ENCODE peak calls at places on chromosomes 6 and 20, in four cellular contexts. X is H1, W is H9, I is IMR-90. Z is an unnamed sample.

GRCh38 chr6:28643017-28643740 is 117.5 kb downstream of the GPX5 start:
- DNase-seq in X (peak; percentile 70), W (peak; percentile 73), I (peak; percentile 78), Z (peak; percentile 97)

GRCh38 chr20:37293301-37293943 is 4.0 kb downstream of the MANBAL start:
- DNase-seq in X (no peak), W (no peak), I (no peak), Z (no peak)

GRCh38 chr6:49326337-49326736 is 136.7 kb downstream of the MMUT start:
- DNase-seq in X (no peak), W (no peak), I (peak; percentile 61), Z (no peak)

GRCh38 chr20:50919567-50919966 is 11.7 kb downstream of the ADNP start:
- DNase-seq in X (no peak), W (no peak), I (peak; percentile 84), Z (no peak)

GRCh38 chr20:15487030-15487429 is 1086.2 kb downstream of the KIF16B start:
- DNase-seq in X (no peak), W (no peak), I (no peak), Z (peak; percentile 95)

GRCh38 chr20:32040142-32040953 is 11.7 kb upstream of the HCK start:
- DNase-seq in X (no peak), W (no peak), I (no peak), Z (no peak)

GRCh38 chr6:24766685-24767462 is 7.9 kb upstream of the GMNN start:
- DNase-seq in X (no peak), W (no peak), I (peak; percentile 49), Z (no peak)

GRCh38 chr6:82144007-82144851 is 103.3 kb downstream of the IBTK start:
- DNase-seq in X (no peak), W (no peak), I (peak; percentile 98), Z (peak; percentile 6)

GRCh38 chr6:25404693-25405169 is 125.6 kb downstream of the CARMIL1 start:
- DNase-seq in X (no peak), W (no peak), I (no peak), Z (no peak)

GRCh38 chr20:6533828-6534388 is 233.6 kb upstream of the BMP2 start:
- DNase-seq in X (no peak), W (no peak), I (peak; percentile 88), Z (no peak)

GRCh38 chr20:63847374-63848002 is 13.8 kb upstream of the ABHD16B start:
- DNase-seq in X (no peak), W (peak; percentile 73), I (no peak), Z (peak; percentile 72)

GRCh38 chr6:43297644-43298564 is at the start of gene SLC22A7:
- DNase-seq in X (no peak), W (no peak), I (no peak), Z (no peak)

GRCh38 chr6:5997420-5998093 is 9.2 kb downstream of the NRN1 start:
- DNase-seq in X (no peak), W (peak; percentile 71), I (no peak), Z (peak; percentile 70)

GRCh38 chr20:58179432-58180099 is 48.9 kb downstream of the ANKRD60 start:
- DNase-seq in X (peak; percentile 10), W (peak; percentile 71), I (no peak), Z (peak; percentile 57)

GRCh38 chr6:37160922-37161778 is 8.8 kb upstream of the PIM1 start:
- DNase-seq in X (no peak), W (no peak), I (peak; percentile 76), Z (no peak)

GRCh38 chr6:33995873-33996475 is 149.9 kb downstream of the GRM4 start:
- DNase-seq in X (no peak), W (peak; percentile 18), I (no peak), Z (no peak)

GRCh38 chr6:98636941-98637340 is 197.4 kb upstream of the POU3F2 start:
- DNase-seq in X (no peak), W (no peak), I (no peak), Z (no peak)

DNA sequence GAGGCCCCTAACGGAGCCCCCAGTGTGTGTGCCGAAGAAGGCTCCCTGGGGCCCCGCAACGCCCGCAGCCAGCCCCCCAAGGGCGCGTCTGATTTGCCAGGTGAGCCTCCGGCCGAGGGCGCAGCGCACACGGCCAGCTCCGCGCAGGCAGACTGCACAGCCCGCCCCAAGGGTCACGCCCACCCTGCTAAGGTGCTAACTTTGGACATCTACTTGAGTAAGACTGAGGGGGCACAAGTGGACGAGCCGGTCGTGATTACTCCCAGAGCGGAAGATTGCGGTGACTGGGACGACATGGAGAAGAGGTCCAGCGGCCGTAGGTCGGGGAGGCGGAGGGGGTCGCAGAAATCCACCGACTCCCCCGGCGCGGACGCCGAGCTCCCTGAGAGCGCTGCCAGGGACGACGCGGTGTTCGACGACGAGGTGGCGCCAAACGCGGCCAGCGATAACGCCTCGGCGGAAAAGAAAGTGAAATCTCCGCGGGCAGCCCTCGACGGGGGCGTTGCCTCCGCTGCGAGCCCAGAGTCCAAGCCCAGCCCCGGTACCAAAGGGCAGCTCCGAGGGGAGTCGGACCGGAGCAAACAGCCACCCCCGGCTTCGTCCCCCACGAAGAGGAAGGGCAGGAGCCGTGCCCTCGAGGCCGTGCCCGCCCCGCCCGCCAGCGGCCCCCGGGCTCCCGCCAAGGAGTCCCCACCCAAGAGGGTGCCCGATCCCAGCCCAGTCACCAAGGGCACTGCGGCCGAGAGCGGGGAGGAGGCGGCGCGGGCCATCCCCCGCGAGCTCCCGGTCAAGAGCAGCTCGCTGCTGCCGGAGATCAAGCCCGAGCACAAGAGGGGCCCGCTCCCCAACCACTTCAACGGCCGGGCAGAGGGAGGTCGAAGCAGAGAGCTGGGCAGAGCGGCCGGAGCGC is 117.0 kb downstream of the RTN4IP1 start:
- DNase-seq in X (no peak), W (peak; percentile 55), I (no peak), Z (peak; percentile 41)
- H3K4ac ChIP-seq in X (no peak overlapping the region), W (no peak overlapping the region), I (peak overlapping the region; percentile 37), Z (no peak overlapping the region)

GRCh38 chr20:62778601-62779416 is 17.5 kb upstream of the MRGBP start:
- DNase-seq in X (no peak), W (peak; percentile 83), I (no peak), Z (peak; percentile 71)
- H3K23ac ChIP-seq in X (no peak overlapping the region), W (no peak overlapping the region), I (no peak overlapping the region), Z (no peak overlapping the region)

GRCh38 chr6:15266423-15266996 is 20.6 kb downstream of the JARID2 start:
- DNase-seq in X (no peak), W (no peak), I (no peak), Z (peak; percentile 81)

GRCh38 chr6:15264412-15264811 is 18.5 kb downstream of the JARID2 start:
- DNase-seq in X (no peak), W (no peak), I (no peak), Z (no peak)

GRCh38 chr6:15264902-15265761 is 19.3 kb downstream of the JARID2 start:
- DNase-seq in X (no peak), W (no peak), I (peak; percentile 79), Z (no peak)

GRCh38 chr6:15265787-15266186 is 19.9 kb downstream of the JARID2 start:
- DNase-seq in X (no peak), W (no peak), I (no peak), Z (no peak)

GRCh38 chr6:15263780-15264374 is 18.0 kb downstream of the JARID2 start:
- DNase-seq in X (no peak), W (no peak), I (no peak), Z (no peak)
- H3K4ac ChIP-seq in X (no peak overlapping the region), W (no peak overlapping the region), I (peak overlapping the region; percentile 31), Z (no peak overlapping the region)

DNA sequence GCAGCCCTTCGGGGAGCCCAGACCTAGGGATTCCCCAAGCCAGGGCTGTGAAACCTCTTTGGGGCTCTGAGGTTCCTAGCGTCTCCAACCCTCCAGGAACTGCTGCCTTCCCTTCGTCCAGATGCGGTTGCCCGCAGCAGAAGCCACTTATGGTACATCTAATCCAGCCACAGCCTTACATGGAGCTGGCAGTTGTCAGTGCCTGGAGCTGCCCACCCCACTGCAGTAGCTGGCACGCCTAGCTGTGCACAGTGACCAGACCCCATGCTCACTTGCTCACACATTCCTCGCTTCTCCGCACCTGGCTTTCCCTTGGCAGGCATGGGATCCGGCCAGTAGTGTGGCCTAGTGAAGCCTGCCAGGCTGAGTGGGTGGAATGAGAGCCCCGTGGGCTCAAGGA is 547.6 kb downstream of the TBC1D32 start:
- DNase-seq in X (no peak), W (no peak), I (no peak), Z (no peak)
- H3K23ac ChIP-seq in X (no peak overlapping the region), W (no peak overlapping the region), I (no peak overlapping the region), Z (no peak overlapping the region)

Z was measured in mesendoderm.